ENCODE peak calls at places on chromosomes 1 and 21, in six cellular contexts. One of them, this sample, is unnamed.

GRCh38 chr1:205261946-205262668 is 34.4 kb downstream of the TMCC2 start:
- DNase-seq in SK-N-SH: no peak
- DNase-seq in MM.1S: no peak
- DNase-seq in PC-9: no peak
- DNase-seq in GM23248: peak; percentile 61
- DNase-seq in GM23338: peak; percentile 61
- DNase-seq in this sample: peak; percentile 44

GRCh38 chr1:93137604-93138292 is 42.5 kb downstream of the TMED5 start:
- DNase-seq in SK-N-SH: no peak
- DNase-seq in MM.1S: no peak
- DNase-seq in PC-9: no peak
- DNase-seq in GM23248: no peak
- DNase-seq in GM23338: no peak
- DNase-seq in this sample: no peak

GRCh38 chr21:46022551-46023107 is 41.1 kb downstream of the COL6A1 start:
- DNase-seq in SK-N-SH: no peak
- DNase-seq in MM.1S: peak; percentile 36
- DNase-seq in PC-9: peak; percentile 43
- DNase-seq in GM23248: peak; percentile 65
- DNase-seq in GM23338: no peak
- DNase-seq in this sample: peak; percentile 4

GRCh38 chr1:94258873-94259331 is 21.5 kb upstream of the ARHGAP29 start:
- DNase-seq in SK-N-SH: peak; percentile 31
- DNase-seq in MM.1S: no peak
- DNase-seq in PC-9: peak; percentile 91
- DNase-seq in GM23248: peak; percentile 93
- DNase-seq in GM23338: no peak
- DNase-seq in this sample: peak; percentile 28

GRCh38 chr1:245173446-245174178 is 18.8 kb downstream of the KIF26B start:
- DNase-seq in SK-N-SH: no peak
- DNase-seq in MM.1S: no peak
- DNase-seq in PC-9: no peak
- DNase-seq in GM23248: peak; percentile 30
- DNase-seq in GM23338: no peak
- DNase-seq in this sample: peak; percentile 28

GRCh38 chr1:33331444-33332356 is 10.8 kb upstream of the A3GALT2 start:
- DNase-seq in SK-N-SH: no peak
- DNase-seq in MM.1S: no peak
- DNase-seq in PC-9: no peak
- DNase-seq in GM23248: peak; percentile 24
- DNase-seq in GM23338: no peak
- DNase-seq in this sample: no peak

GRCh38 chr1:173572465-173572864 is 30.4 kb downstream of the SLC9C2 start:
- DNase-seq in SK-N-SH: no peak
- DNase-seq in MM.1S: no peak
- DNase-seq in PC-9: no peak
- DNase-seq in GM23248: no peak
- DNase-seq in GM23338: no peak
- DNase-seq in this sample: no peak

GRCh38 chr1:9721606-9722377 is 70.3 kb downstream of the PIK3CD start:
- DNase-seq in SK-N-SH: peak; percentile 87
- DNase-seq in MM.1S: peak; percentile 46
- DNase-seq in PC-9: peak; percentile 19
- DNase-seq in GM23248: peak; percentile 30
- DNase-seq in GM23338: peak; percentile 86
- DNase-seq in this sample: peak; percentile 32

GRCh38 chr1:231181271-231181670 is 19.4 kb downstream of the TRIM67 start:
- DNase-seq in SK-N-SH: no peak
- DNase-seq in MM.1S: no peak
- DNase-seq in PC-9: no peak
- DNase-seq in GM23248: no peak
- DNase-seq in GM23338: no peak
- DNase-seq in this sample: no peak

GRCh38 chr21:18522181-18522771 is 118.7 kb upstream of the TMPRSS15 start:
- DNase-seq in SK-N-SH: no peak
- DNase-seq in MM.1S: peak; percentile 31
- DNase-seq in PC-9: no peak
- DNase-seq in GM23248: no peak
- DNase-seq in GM23338: peak; percentile 19
- DNase-seq in this sample: peak; percentile 31

GRCh38 chr1:153309441-153309840 is 3.3 kb downstream of the PGLYRP3 start:
- DNase-seq in SK-N-SH: no peak
- DNase-seq in MM.1S: no peak
- DNase-seq in PC-9: no peak
- DNase-seq in GM23248: no peak
- DNase-seq in GM23338: no peak
- DNase-seq in this sample: no peak

GRCh38 chr1:52296345-52296744 is 69.7 kb downstream of the CC2D1B start:
- DNase-seq in SK-N-SH: peak; percentile 60
- DNase-seq in MM.1S: peak; percentile 65
- DNase-seq in PC-9: peak; percentile 3
- DNase-seq in GM23248: peak; percentile 70
- DNase-seq in GM23338: peak; percentile 69
- DNase-seq in this sample: peak; percentile 55

GRCh38 chr1:243268284-243268653 is 12.4 kb downstream of the SDCCAG8 start:
- DNase-seq in SK-N-SH: no peak
- DNase-seq in MM.1S: no peak
- DNase-seq in PC-9: no peak
- DNase-seq in GM23248: peak; percentile 89
- DNase-seq in GM23338: no peak
- DNase-seq in this sample: no peak

GRCh38 chr1:8070381-8070811 is 44.3 kb upstream of the ERRFI1 start:
- DNase-seq in SK-N-SH: no peak
- DNase-seq in MM.1S: no peak
- DNase-seq in PC-9: peak; percentile 65
- DNase-seq in GM23248: no peak
- DNase-seq in GM23338: peak; percentile 63
- DNase-seq in this sample: peak; percentile 77

GRCh38 chr1:213688655-213689054 is 299.1 kb upstream of the PROX1 start:
- DNase-seq in SK-N-SH: no peak
- DNase-seq in MM.1S: no peak
- DNase-seq in PC-9: no peak
- DNase-seq in GM23248: no peak
- DNase-seq in GM23338: no peak
- DNase-seq in this sample: no peak

GRCh38 chr21:35974801-35975200 is 85.5 kb downstream of the SETD4 start:
- DNase-seq in SK-N-SH: no peak
- DNase-seq in MM.1S: no peak
- DNase-seq in PC-9: no peak
- DNase-seq in GM23248: no peak
- DNase-seq in GM23338: no peak
- DNase-seq in this sample: no peak

GRCh38 chr21:42312626-42313104 is 2.5 kb downstream of the TFF3 start:
- DNase-seq in SK-N-SH: no peak
- DNase-seq in MM.1S: no peak
- DNase-seq in PC-9: no peak
- DNase-seq in GM23248: no peak
- DNase-seq in GM23338: no peak
- DNase-seq in this sample: no peak

GRCh38 chr1:231040800-231041704 is 998 bp upstream of the FAM89A start:
- DNase-seq in SK-N-SH: peak; percentile 48
- DNase-seq in MM.1S: no peak
- DNase-seq in PC-9: no peak
- DNase-seq in GM23248: peak; percentile 24
- DNase-seq in GM23338: peak; percentile 50
- DNase-seq in this sample: peak; percentile 50

GRCh38 chr1:89407355-89407754 is 43.5 kb downstream of the GBP6 start:
- DNase-seq in SK-N-SH: no peak
- DNase-seq in MM.1S: peak; percentile 54
- DNase-seq in PC-9: no peak
- DNase-seq in GM23248: peak; percentile 17
- DNase-seq in GM23338: no peak
- DNase-seq in this sample: no peak

GRCh38 chr1:30719406-30720270 is 3.7 kb downstream of the MATN1 start:
- DNase-seq in SK-N-SH: no peak
- DNase-seq in MM.1S: no peak
- DNase-seq in PC-9: peak; percentile 78
- DNase-seq in GM23248: peak; percentile 58
- DNase-seq in GM23338: no peak
- DNase-seq in this sample: no peak

GRCh38 chr1:110171134-110171733 is 20.9 kb downstream of the SLC6A17 start:
- DNase-seq in SK-N-SH: peak; percentile 88
- DNase-seq in MM.1S: no peak
- DNase-seq in PC-9: no peak
- DNase-seq in GM23248: no peak
- DNase-seq in GM23338: no peak
- DNase-seq in this sample: no peak
- H3K9me2 ChIP-seq in SK-N-SH: no peaks in the 10 kb centered on the region
- H3K9me2 ChIP-seq in MM.1S: no peaks in the 10 kb centered on the region
- H3K9me2 ChIP-seq in PC-9: no peaks in the 10 kb centered on the region
- H3K9me2 ChIP-seq in GM23248: no peaks in the 10 kb centered on the region
- H3K9me2 ChIP-seq in GM23338: no peaks in the 10 kb centered on the region
- H3K9me2 ChIP-seq in this sample: no peaks in the 10 kb centered on the region

DNA sequence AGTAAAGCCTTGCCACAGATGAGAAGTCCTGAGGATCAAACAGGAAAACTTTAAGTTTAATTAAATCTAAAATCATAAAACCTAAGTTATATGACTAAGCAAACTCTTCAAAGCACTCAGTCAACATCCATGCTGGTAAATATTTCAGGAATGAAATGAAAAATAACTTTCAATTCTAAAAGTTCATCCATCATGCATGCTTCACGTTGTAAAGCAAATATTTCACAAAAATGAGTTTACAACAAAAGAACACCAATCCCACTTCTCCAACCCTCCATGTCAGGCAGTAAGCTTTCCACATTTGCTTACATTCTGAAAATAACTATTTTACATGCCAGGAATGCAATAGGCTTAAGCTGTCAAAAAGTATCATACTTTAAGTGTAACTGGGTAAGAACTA is 16.8 kb downstream of the APP start:
- DNase-seq in SK-N-SH: no peak
- DNase-seq in MM.1S: no peak
- DNase-seq in PC-9: no peak
- DNase-seq in GM23248: peak; percentile 11
- DNase-seq in GM23338: no peak
- DNase-seq in this sample: no peak
- H3K27ac ChIP-seq in SK-N-SH: peak overlapping the region; percentile 20
- H3K27ac ChIP-seq in MM.1S: no peak overlapping the region
- H3K27ac ChIP-seq in PC-9: no peak overlapping the region
- H3K27ac ChIP-seq in GM23248: peak overlapping the region; percentile 32
- H3K27ac ChIP-seq in GM23338: no peak overlapping the region
- H3K27ac ChIP-seq in this sample: no peak overlapping the region

GRCh38 chr1:36542024-36542961 is 59.6 kb upstream of the CSF3R start:
- DNase-seq in SK-N-SH: no peak
- DNase-seq in MM.1S: no peak
- DNase-seq in PC-9: no peak
- DNase-seq in GM23248: no peak
- DNase-seq in GM23338: no peak
- DNase-seq in this sample: no peak
- H3K9me2 ChIP-seq in SK-N-SH: no peaks in the 10 kb centered on the region
- H3K9me2 ChIP-seq in MM.1S: no peaks in the 10 kb centered on the region
- H3K9me2 ChIP-seq in PC-9: no peaks in the 10 kb centered on the region
- H3K9me2 ChIP-seq in GM23248: no peaks in the 10 kb centered on the region
- H3K9me2 ChIP-seq in GM23338: no peaks in the 10 kb centered on the region
- H3K9me2 ChIP-seq in this sample: no peaks in the 10 kb centered on the region

GRCh38 chr1:53946252-53947171 is at the start of gene LRRC42:
- DNase-seq in SK-N-SH: peak; percentile 99
- DNase-seq in MM.1S: no peak
- DNase-seq in PC-9: no peak
- DNase-seq in GM23248: peak; percentile 94
- DNase-seq in GM23338: peak; percentile 76
- DNase-seq in this sample: peak; percentile 95

GRCh38 chr1:53945433-53946251 is at the start of gene IFT25:
- DNase-seq in SK-N-SH: peak; percentile 97
- DNase-seq in MM.1S: peak; percentile 90
- DNase-seq in PC-9: peak; percentile 99
- DNase-seq in GM23248: peak; percentile 98
- DNase-seq in GM23338: peak; percentile 92
- DNase-seq in this sample: peak; percentile 99

GRCh38 chr1:53943490-53944043 is 1.9 kb downstream of the IFT25 start:
- DNase-seq in SK-N-SH: no peak
- DNase-seq in MM.1S: no peak
- DNase-seq in PC-9: no peak
- DNase-seq in GM23248: no peak
- DNase-seq in GM23338: no peak
- DNase-seq in this sample: no peak

GRCh38 chr1:53944469-53945182 is 873 bp downstream of the IFT25 start:
- DNase-seq in SK-N-SH: peak; percentile 39
- DNase-seq in MM.1S: peak; percentile 11
- DNase-seq in PC-9: no peak
- DNase-seq in GM23248: peak; percentile 51
- DNase-seq in GM23338: peak; percentile 39
- DNase-seq in this sample: no peak

DNA sequence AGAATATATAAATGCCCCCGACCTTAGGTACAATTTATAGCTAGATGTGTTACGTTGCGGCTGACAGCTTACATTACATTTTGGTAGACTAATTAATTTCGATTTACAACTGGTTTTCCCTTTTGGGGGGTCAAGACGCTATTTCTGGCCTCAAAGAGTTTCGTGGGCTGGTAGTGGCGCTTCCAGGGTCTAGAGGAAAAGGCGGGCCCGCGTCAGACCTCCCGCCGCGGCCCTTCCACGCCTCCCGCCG is 391 bp downstream of the IFT25 start:
- DNase-seq in SK-N-SH: no peak
- DNase-seq in MM.1S: no peak
- DNase-seq in PC-9: no peak
- DNase-seq in GM23248: peak; percentile 71
- DNase-seq in GM23338: no peak
- DNase-seq in this sample: no peak
- H3K27ac ChIP-seq in SK-N-SH: peak overlapping the region; percentile 85
- H3K27ac ChIP-seq in MM.1S: peak overlapping the region; percentile 58
- H3K27ac ChIP-seq in PC-9: peak overlapping the region; percentile 67
- H3K27ac ChIP-seq in GM23248: peak overlapping the region; percentile 86
- H3K27ac ChIP-seq in GM23338: no peak overlapping the region
- H3K27ac ChIP-seq in this sample: peak overlapping the region; percentile 84

This sample was measured in hepatocyte.